ENCODE peak calls at places on chromosomes 11 and 22, in five cellular contexts. I, X, H, Q and O are unnamed samples.

GRCh38 chr11:119438599-119438998 is 15.6 kb upstream of the THY1 start:
- DNase-seq in I (no peak), X (no peak), H (no peak), Q (no peak), O (no peak)

GRCh38 chr22:30490399-30490798 is 15.1 kb downstream of the SEC14L4 start:
- DNase-seq in I (no peak), X (peak; percentile 16), H (peak; percentile 35), Q (no peak), O (no peak)

GRCh38 chr11:130102457-130103249 is 33.0 kb downstream of the APLP2 start:
- DNase-seq in I (no peak), X (no peak), H (no peak), Q (no peak), O (no peak)

GRCh38 chr11:13720940-13721339 is 52.5 kb downstream of the FAR1 start:
- DNase-seq in I (no peak), X (no peak), H (no peak), Q (no peak), O (no peak)

GRCh38 chr11:21564813-21565212 is 628.1 kb upstream of the ANO5 start:
- DNase-seq in I (no peak), X (no peak), H (no peak), Q (no peak), O (no peak)

GRCh38 chr22:35230839-35231584 is 26.3 kb upstream of the HMGXB4 start:
- DNase-seq in I (peak; percentile 50), X (peak; percentile 51), H (no peak), Q (peak; percentile 7), O (no peak)

GRCh38 chr22:17266261-17266971 is 47.2 kb upstream of the ADA2 start:
- DNase-seq in I (no peak), X (no peak), H (no peak), Q (no peak), O (no peak)

GRCh38 chr11:119236490-119236889 is 30.4 kb downstream of the CBL start:
- DNase-seq in I (no peak), X (no peak), H (no peak), Q (no peak), O (no peak)

GRCh38 chr11:74546752-74547151 is 45.6 kb upstream of the POLD3 start:
- DNase-seq in I (no peak), X (peak; percentile 8), H (no peak), Q (no peak), O (no peak)

GRCh38 chr11:18754308-18754707 is 28.3 kb upstream of the IGSF22 start:
- DNase-seq in I (no peak), X (no peak), H (no peak), Q (no peak), O (no peak)

GRCh38 chr11:68461284-68461861 is 821 bp downstream of the PPP6R3 start:
- DNase-seq in I (no peak), X (no peak), H (no peak), Q (peak; percentile 62), O (no peak)

GRCh38 chr11:23564370-23564769 is 704.1 kb upstream of the CCDC179 start:
- DNase-seq in I (no peak), X (no peak), H (no peak), Q (no peak), O (no peak)

GRCh38 chr11:66686100-66686785 is 8.6 kb upstream of the RBM4B start:
- DNase-seq in I (no peak), X (no peak), H (no peak), Q (no peak), O (no peak)

GRCh38 chr11:90364527-90364926 is 141.7 kb upstream of the CHORDC1 start:
- DNase-seq in I (no peak), X (no peak), H (no peak), Q (no peak), O (no peak)

GRCh38 chr11:128152796-128153696 is 434.3 kb downstream of the ETS1 start:
- DNase-seq in I (no peak), X (no peak), H (no peak), Q (no peak), O (no peak)

GRCh38 chr11:65699306-65699705 is 12.7 kb upstream of the KAT5 start:
- DNase-seq in I (no peak), X (no peak), H (no peak), Q (no peak), O (no peak)

GRCh38 chr22:41401781-41402648 is 20.3 kb downstream of the TEF start:
- DNase-seq in I (no peak), X (peak; percentile 70), H (no peak), Q (peak; percentile 81), O (no peak)

GRCh38 chr11:34179026-34179675 is 73.7 kb downstream of the NAT10 start:
- DNase-seq in I (no peak), X (no peak), H (no peak), Q (no peak), O (no peak)
- TF ChIP-seq MAX in I (no peak), X (no peak), H (no peak), Q (no peak), O (no peak)

GRCh38 chr11:117840881-117841581 is 16.5 kb upstream of the FXYD2 start:
- DNase-seq in I (no peak), X (no peak), H (no peak), Q (no peak), O (peak; percentile 26)
- TF ChIP-seq RAD21 in I (no peak), X (no peak), H (no peak), Q (no peak), O (no peak)

GRCh38 chr22:27456696-27457503 is 344.7 kb downstream of the MN1 start:
- DNase-seq in I (no peak), X (no peak), H (no peak), Q (no peak), O (no peak)
- TF ChIP-seq MAX in I (no peak), X (no peak), H (no peak), Q (peak; percentile 53), O (no peak)

DNA sequence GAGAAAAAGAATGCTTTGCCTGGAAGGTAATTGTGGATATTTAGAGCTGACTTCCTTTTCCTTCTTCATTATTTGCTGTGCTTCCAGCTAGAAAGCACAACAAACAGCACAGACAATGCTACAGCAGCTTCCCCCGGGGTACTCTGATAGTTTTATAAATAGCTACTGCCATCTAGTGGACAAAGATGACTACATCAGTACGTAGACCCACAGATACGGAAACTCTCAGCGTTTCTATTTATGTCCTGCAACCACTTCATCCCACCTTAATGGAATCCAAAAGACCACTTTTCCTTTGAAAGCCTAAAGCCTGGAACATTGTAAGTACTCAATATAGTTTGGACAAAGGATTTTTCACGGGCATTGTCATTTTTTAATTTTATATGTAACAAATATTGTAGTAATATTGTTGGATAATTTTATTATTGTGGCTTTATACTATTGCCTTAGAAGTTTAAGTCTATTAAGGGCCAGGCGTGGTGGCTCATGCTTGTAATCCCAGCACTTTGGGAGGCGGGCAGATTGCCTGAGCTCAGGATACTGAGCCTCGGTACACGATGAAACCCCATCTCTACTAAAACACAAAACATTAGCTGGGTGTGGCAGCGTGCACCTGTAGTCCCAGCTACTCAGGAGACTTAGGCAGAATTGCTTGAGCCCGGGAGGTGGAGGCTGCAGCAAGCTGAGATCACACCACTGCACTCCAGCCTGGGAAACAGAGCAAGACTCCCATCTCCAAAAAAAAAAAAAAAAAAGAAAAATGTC is 7.5 kb downstream of the HSPA8 start:
- DNase-seq in I (peak; percentile 56), X (peak; percentile 70), H (peak; percentile 53), Q (peak; percentile 75), O (no peak)
- TF ChIP-seq RAD21 in I (peak; percentile 77), X (no peak), H (peak; percentile 24), Q (peak; percentile 82), O (peak; percentile 80)

GRCh38 chr11:3808846-3809623 is 675 bp downstream of the PGAP2 start:
- DNase-seq in I (peak; percentile 62), X (peak; percentile 74), H (peak; percentile 61), Q (peak; percentile 68), O (no peak)

GRCh38 chr11:3810446-3810845 is 2.1 kb downstream of the PGAP2 start:
- DNase-seq in I (no peak), X (no peak), H (no peak), Q (no peak), O (no peak)

GRCh38 chr11:3807856-3808845 is at the start of gene PGAP2:
- DNase-seq in I (peak; percentile 61), X (peak; percentile 61), H (peak; percentile 88), Q (peak; percentile 90), O (peak; percentile 90)

GRCh38 chr11:3809624-3809928 is 1.2 kb downstream of the PGAP2 start:
- DNase-seq in I (no peak), X (no peak), H (no peak), Q (no peak), O (no peak)

DNA sequence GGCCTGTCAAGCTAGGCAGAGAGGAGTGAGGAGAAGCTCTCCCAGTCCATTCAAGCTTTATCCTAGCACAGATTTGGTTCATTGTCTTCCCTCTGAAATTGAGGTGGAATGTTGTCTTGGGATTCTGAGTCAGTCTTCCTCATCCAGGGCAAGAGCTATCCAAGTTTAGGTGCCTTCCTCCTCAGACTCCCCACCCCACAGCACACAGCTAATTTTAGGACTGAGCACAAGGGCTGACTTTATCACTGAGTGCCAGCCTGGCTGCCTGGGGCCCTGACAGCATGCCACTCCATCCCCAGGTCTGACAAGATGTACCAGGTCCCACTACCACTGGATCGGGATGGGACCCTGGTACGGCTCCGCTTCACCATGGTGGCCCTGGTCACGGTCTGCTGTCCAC is 2.6 kb downstream of the PGAP2 start:
- DNase-seq in I (no peak), X (no peak), H (no peak), Q (no peak), O (no peak)
- TF ChIP-seq MAX in I (no peak), X (no peak), H (no peak), Q (no peak), O (no peak)

DNA sequence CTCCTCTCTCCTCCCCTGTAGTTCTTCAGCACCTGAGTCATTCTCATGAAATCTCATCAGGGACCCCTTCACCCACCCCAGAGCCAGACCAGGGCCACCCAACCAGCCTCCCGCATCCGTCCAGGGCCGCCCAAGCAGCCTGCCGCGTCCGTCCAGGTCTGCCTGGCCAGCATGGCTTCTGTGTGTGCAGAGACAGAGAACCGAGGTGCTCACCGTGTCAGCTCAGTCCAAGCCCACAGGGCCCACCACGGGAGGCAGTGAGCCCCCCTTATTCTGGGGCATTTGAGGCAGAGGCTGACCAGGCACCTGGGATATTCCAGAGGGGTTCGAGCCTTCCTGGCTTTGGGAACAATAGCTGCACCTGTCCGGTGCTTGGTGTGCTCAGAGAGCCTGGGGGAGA is 1117.3 kb downstream of the BRD1 start:
- DNase-seq in I (no peak), X (no peak), H (no peak), Q (no peak), O (no peak)
- TF ChIP-seq RAD21 in I (no peak), X (no peak), H (no peak), Q (no peak), O (no peak)

GRCh38 chr22:33710326-33710725 is 209.9 kb downstream of the LARGE1 start:
- DNase-seq in I (no peak), X (no peak), H (no peak), Q (no peak), O (no peak)

GRCh38 chr22:33707581-33707980 is 212.7 kb downstream of the LARGE1 start:
- DNase-seq in I (no peak), X (no peak), H (no peak), Q (no peak), O (no peak)

DNA sequence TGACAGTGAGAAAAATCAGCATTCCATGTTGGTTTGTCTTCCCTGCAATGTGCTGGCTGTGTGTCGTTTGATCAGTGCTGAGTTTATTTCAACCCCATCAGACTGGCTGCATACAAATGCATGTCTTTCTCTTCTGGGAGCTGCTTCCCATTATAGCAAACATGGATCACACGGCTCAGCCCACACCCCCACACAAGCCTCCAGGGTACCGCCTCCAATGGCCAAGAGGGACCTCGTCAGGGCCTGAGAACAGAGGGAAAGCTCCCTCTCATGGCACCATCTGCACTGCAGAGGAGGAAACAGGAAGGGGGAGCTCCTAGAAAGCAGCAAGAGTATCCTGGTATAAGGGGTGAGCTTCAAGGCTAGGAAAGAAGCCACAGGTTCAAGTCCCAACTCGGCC is 214.2 kb downstream of the LARGE1 start:
- DNase-seq in I (no peak), X (no peak), H (no peak), Q (no peak), O (no peak)
- TF ChIP-seq MAX in I (no peak), X (no peak), H (no peak), Q (no peak), O (no peak)

GRCh38 chr22:24978308-24978707 is 25.8 kb downstream of the KIAA1671 start:
- DNase-seq in I (no peak), X (no peak), H (no peak), Q (no peak), O (no peak)
- TF ChIP-seq RAD21 in I (no peak), X (no peak), H (no peak), Q (no peak), O (no peak)